ENCODE peak calls at places on chromosomes 4 and X, in four cellular contexts. One of them, this sample, is unnamed.

GRCh38 chr4:65624651-65625050 is 45.6 kb downstream of the EPHA5 start:
- DNase-seq in HFFc6: no peak
- DNase-seq in Peyer's patch: no peak
- DNase-seq in GM23338: no peak
- DNase-seq in this sample: no peak

GRCh38 chr4:76641351-76641750 is 206.3 kb downstream of the SHROOM3 start:
- DNase-seq in GM23338: no peak
- DNase-seq in HFFc6: no peak
- DNase-seq in Peyer's patch: no peak
- DNase-seq in this sample: no peak

GRCh38 chrX:153684447-153685178 is 3.1 kb upstream of the SLC6A8 start:
- DNase-seq in HFFc6: no peak
- DNase-seq in Peyer's patch: peak; percentile 38
- DNase-seq in GM23338: peak; percentile 80
- DNase-seq in this sample: peak; percentile 79

GRCh38 chr4:20889901-20890300 is 189.6 kb downstream of the PACRGL start:
- DNase-seq in HFFc6: peak; percentile 7
- DNase-seq in Peyer's patch: no peak
- DNase-seq in GM23338: no peak
- DNase-seq in this sample: no peak

GRCh38 chrX:323721-324628 is 5.4 kb upstream of the GTPBP6 start:
- DNase-seq in GM23338: peak; percentile 89
- DNase-seq in Peyer's patch: peak; percentile 79
- DNase-seq in HFFc6: peak; percentile 44
- DNase-seq in this sample: peak; percentile 81

GRCh38 chr4:1208266-1208961 is 36.0 kb upstream of the SPON2 start:
- DNase-seq in HFFc6: no peak
- DNase-seq in Peyer's patch: peak; percentile 47
- DNase-seq in GM23338: peak; percentile 18
- DNase-seq in this sample: peak; percentile 87

GRCh38 chrX:51456814-51457213 is 39.6 kb downstream of the NUDT11 start:
- DNase-seq in Peyer's patch: no peak
- DNase-seq in HFFc6: no peak
- DNase-seq in GM23338: peak; percentile 47
- DNase-seq in this sample: no peak

GRCh38 chr4:138592801-138593200 is 350.7 kb upstream of the SLC7A11 start:
- DNase-seq in GM23338: no peak
- DNase-seq in HFFc6: no peak
- DNase-seq in Peyer's patch: no peak
- DNase-seq in this sample: no peak

GRCh38 chr4:109334129-109334528 is 31.7 kb upstream of the COL25A1 start:
- DNase-seq in Peyer's patch: no peak
- DNase-seq in GM23338: no peak
- DNase-seq in HFFc6: no peak
- DNase-seq in this sample: no peak

GRCh38 chrX:106999002-106999975 is 723 bp downstream of the MORC4 start:
- DNase-seq in Peyer's patch: peak; percentile 77
- DNase-seq in HFFc6: peak; percentile 48
- DNase-seq in GM23338: peak; percentile 42
- DNase-seq in this sample: no peak

GRCh38 chr4:68182382-68182820 is 52.7 kb upstream of the TMPRSS11F start:
- DNase-seq in HFFc6: no peak
- DNase-seq in Peyer's patch: no peak
- DNase-seq in GM23338: no peak
- DNase-seq in this sample: peak; percentile 76

GRCh38 chr4:122309988-122310626 is 68.7 kb upstream of the ADAD1 start:
- DNase-seq in GM23338: peak; percentile 37
- DNase-seq in HFFc6: peak; percentile 3
- DNase-seq in Peyer's patch: no peak
- DNase-seq in this sample: no peak

GRCh38 chrX:69179380-69179911 is 14.2 kb upstream of the PJA1 start:
- DNase-seq in GM23338: peak; percentile 64
- DNase-seq in Peyer's patch: no peak
- DNase-seq in HFFc6: no peak
- DNase-seq in this sample: no peak

GRCh38 chr4:53659112-53659511 is 67.8 kb upstream of the LNX1 start:
- DNase-seq in GM23338: no peak
- DNase-seq in HFFc6: no peak
- DNase-seq in Peyer's patch: no peak
- DNase-seq in this sample: no peak

GRCh38 chr4:53654300-53654758 is 63.0 kb upstream of the LNX1 start:
- DNase-seq in GM23338: no peak
- DNase-seq in HFFc6: peak; percentile 43
- DNase-seq in Peyer's patch: no peak
- DNase-seq in this sample: no peak

GRCh38 chr4:53653484-53654053 is 62.3 kb upstream of the LNX1 start:
- DNase-seq in Peyer's patch: peak; percentile 53
- DNase-seq in GM23338: no peak
- DNase-seq in HFFc6: peak; percentile 30
- DNase-seq in this sample: no peak

GRCh38 chr4:53658029-53658428 is 66.7 kb upstream of the LNX1 start:
- DNase-seq in GM23338: no peak
- DNase-seq in Peyer's patch: no peak
- DNase-seq in HFFc6: no peak
- DNase-seq in this sample: no peak

GRCh38 chr4:53656421-53656981 is 65.2 kb upstream of the LNX1 start:
- DNase-seq in GM23338: no peak
- DNase-seq in HFFc6: peak; percentile 70
- DNase-seq in Peyer's patch: no peak
- DNase-seq in this sample: no peak
- TF ChIP-seq CTCF in GM23338: no peak
- TF ChIP-seq CTCF in HFFc6: peak; percentile 76
- TF ChIP-seq CTCF in Peyer's patch: peak; percentile 36
- TF ChIP-seq CTCF in this sample: peak; percentile 68

GRCh38 chr4:111630705-111631104 is 514.5 kb upstream of the FAM241A start:
- DNase-seq in HFFc6: peak; percentile 48
- DNase-seq in GM23338: peak; percentile 56
- DNase-seq in Peyer's patch: no peak
- DNase-seq in this sample: no peak
- TF ChIP-seq CTCF in HFFc6: peak; percentile 80
- TF ChIP-seq CTCF in GM23338: no peak
- TF ChIP-seq CTCF in Peyer's patch: peak; percentile 26
- TF ChIP-seq CTCF in this sample: peak; percentile 82

DNA sequence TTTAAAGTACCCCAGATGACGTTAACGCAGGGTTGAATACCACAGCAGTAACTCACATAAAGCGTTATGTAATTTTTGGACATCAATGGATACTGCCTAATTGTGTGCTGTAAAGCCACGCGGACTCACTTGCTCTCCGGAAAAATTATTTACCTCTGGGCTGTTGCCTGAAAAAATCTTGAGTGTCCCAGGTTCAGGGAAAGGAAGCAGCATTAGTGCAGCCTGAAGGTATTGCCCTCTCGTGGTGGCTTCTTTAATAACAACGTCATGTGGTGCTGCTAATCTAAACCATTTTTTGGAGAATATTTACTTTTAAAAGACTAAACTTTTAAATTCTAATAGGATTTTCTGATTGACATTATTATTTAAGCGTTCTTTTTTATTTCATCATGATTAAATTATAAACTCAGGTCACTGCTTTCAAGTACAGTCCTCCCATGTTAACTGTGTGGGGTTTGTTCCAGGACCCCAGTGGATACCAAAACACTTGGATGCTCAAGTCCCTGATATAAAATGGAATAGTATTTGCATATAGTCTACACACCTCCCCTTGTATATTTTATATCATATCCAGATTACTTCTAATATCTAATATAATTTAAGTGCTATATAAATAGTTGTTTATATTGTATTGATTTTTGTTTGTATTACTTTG is 384.8 kb downstream of the FAM133A start:
- DNase-seq in HFFc6: no peak
- DNase-seq in GM23338: peak; percentile 54
- DNase-seq in Peyer's patch: peak; percentile 50
- DNase-seq in this sample: no peak
- TF ChIP-seq CTCF in HFFc6: peak; percentile 54
- TF ChIP-seq CTCF in GM23338: peak; percentile 62
- TF ChIP-seq CTCF in Peyer's patch: peak; percentile 45
- TF ChIP-seq CTCF in this sample: peak; percentile 78

DNA sequence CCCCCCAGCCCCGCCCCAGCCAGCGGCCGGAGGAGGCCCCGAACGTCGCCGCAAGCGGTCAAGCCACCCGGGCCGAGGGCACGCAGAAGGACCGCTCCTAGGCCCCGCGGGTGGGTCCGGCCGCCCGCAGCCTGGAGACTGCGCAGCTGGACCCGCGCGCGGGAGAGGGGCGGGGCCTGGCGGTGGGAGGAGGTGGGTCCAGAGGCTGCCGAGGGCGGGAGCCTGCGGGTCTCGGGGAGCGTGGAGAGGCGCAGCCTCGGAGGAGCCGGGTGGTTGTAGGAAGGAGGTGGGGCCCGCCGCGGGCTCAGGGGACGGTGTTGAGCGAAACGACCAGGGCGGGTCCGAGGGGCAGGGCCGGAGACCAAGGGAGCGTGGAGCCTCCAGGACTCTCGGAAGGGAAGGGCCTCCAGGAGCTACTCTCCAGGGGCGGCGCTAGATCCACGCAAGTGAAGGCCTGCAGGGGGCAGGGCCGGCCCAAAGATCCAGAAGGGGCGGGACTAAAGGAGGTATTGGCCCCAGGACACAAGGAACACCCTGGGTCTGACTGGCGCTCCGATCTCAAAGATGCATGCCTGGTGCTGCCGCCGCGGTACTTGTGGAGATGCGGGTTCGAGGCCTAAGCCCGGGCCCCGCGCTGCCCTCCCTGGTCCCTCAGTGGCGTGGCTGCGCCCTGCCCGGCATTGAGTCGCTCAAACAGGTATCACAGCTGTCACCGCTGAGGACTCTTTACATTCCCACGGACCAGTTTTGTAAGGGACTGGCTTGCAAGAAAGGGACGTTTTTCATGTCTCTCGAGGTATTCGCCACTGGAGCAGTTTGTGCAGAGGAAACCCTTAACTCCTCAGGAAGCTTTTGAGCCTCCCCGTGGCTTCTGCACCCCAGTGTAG is 5.9 kb downstream of the TIMM17B start:
- DNase-seq in GM23338: peak; percentile 89
- DNase-seq in Peyer's patch: peak; percentile 93
- DNase-seq in HFFc6: peak; percentile 84
- DNase-seq in this sample: no peak
- TF ChIP-seq CTCF in GM23338: peak; percentile 55
- TF ChIP-seq CTCF in Peyer's patch: peak; percentile 66
- TF ChIP-seq CTCF in HFFc6: peak; percentile 69
- TF ChIP-seq CTCF in this sample: peak; percentile 74

GRCh38 chr4:24266951-24267577 is 317.3 kb downstream of the DHX15 start:
- DNase-seq in HFFc6: no peak
- DNase-seq in GM23338: peak; percentile 21
- DNase-seq in Peyer's patch: no peak
- DNase-seq in this sample: no peak
- TF ChIP-seq CTCF in HFFc6: no peak
- TF ChIP-seq CTCF in GM23338: no peak
- TF ChIP-seq CTCF in Peyer's patch: no peak
- TF ChIP-seq CTCF in this sample: no peak

GRCh38 chr4:172986114-172986513 is 182.5 kb upstream of the GALNT7 start:
- DNase-seq in Peyer's patch: no peak
- DNase-seq in GM23338: peak; percentile 40
- DNase-seq in HFFc6: no peak
- DNase-seq in this sample: no peak
- TF ChIP-seq CTCF in Peyer's patch: no peak
- TF ChIP-seq CTCF in GM23338: no peak
- TF ChIP-seq CTCF in HFFc6: no peak
- TF ChIP-seq CTCF in this sample: no peak

GRCh38 chr4:18570370-18570769 is 548.8 kb upstream of the LCORL start:
- DNase-seq in Peyer's patch: no peak
- DNase-seq in GM23338: no peak
- DNase-seq in HFFc6: no peak
- DNase-seq in this sample: no peak

GRCh38 chr4:18566970-18567799 is 545.6 kb upstream of the LCORL start:
- DNase-seq in Peyer's patch: peak; percentile 48
- DNase-seq in GM23338: no peak
- DNase-seq in HFFc6: no peak
- DNase-seq in this sample: no peak

GRCh38 chr4:18571252-18571885 is 549.8 kb upstream of the LCORL start:
- DNase-seq in HFFc6: no peak
- DNase-seq in Peyer's patch: peak; percentile 47
- DNase-seq in GM23338: no peak
- DNase-seq in this sample: no peak

DNA sequence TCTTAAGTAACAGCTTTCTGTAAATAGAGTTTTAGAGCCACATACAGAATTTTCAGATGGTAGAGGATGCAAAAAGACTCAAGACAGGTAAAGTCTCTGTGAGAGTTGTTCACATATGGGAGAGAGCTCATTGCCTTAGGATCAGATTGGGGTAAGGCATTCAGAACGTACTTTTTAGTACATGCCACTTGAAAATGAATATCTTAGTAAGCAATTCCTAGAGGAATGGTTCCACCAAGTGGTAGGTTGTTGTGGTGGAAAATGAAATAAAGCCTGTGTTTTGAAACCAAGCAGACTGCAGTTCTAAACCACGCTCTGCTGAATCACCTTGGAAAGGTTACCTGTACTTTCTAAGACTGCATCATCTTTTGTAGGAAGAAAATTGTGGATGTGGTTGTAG is 547.0 kb upstream of the LCORL start:
- DNase-seq in Peyer's patch: no peak
- DNase-seq in HFFc6: no peak
- DNase-seq in GM23338: peak; percentile 26
- DNase-seq in this sample: no peak
- TF ChIP-seq CTCF in Peyer's patch: no peak
- TF ChIP-seq CTCF in HFFc6: peak; percentile 21
- TF ChIP-seq CTCF in GM23338: peak; percentile 42
- TF ChIP-seq CTCF in this sample: peak; percentile 57

GRCh38 chr4:2272026-2272827 is 10.3 kb upstream of the MXD4 start:
- DNase-seq in Peyer's patch: no peak
- DNase-seq in GM23338: no peak
- DNase-seq in HFFc6: no peak
- DNase-seq in this sample: no peak

GRCh38 chr4:2273657-2274319 is 11.9 kb upstream of the MXD4 start:
- DNase-seq in HFFc6: no peak
- DNase-seq in Peyer's patch: no peak
- DNase-seq in GM23338: no peak
- DNase-seq in this sample: no peak

GRCh38 chr4:2272828-2273120 is 10.9 kb upstream of the MXD4 start:
- DNase-seq in Peyer's patch: no peak
- DNase-seq in HFFc6: no peak
- DNase-seq in GM23338: no peak
- DNase-seq in this sample: no peak

GRCh38 chr4:2274320-2275043 is 12.6 kb upstream of the MXD4 start:
- DNase-seq in GM23338: no peak
- DNase-seq in HFFc6: no peak
- DNase-seq in Peyer's patch: no peak
- DNase-seq in this sample: peak; percentile 80

GRCh38 chr4:2273221-2273620 is 11.3 kb upstream of the MXD4 start:
- DNase-seq in GM23338: no peak
- DNase-seq in Peyer's patch: no peak
- DNase-seq in HFFc6: no peak
- DNase-seq in this sample: no peak
- TF ChIP-seq CTCF in GM23338: no peak
- TF ChIP-seq CTCF in Peyer's patch: no peak
- TF ChIP-seq CTCF in HFFc6: no peak
- TF ChIP-seq CTCF in this sample: no peak

This sample was measured in chondrocyte.